ENCODE peak calls at places on chromosomes 6 and 20, in five cellular contexts. M, G, J, L and O are unnamed samples.

GRCh38 chr6:11111769-11112437 is 378 bp upstream of the ERVFRD-1 start:
- DNase-seq in J (no peak), M (no peak), L (no peak), G (no peak), O (no peak)

GRCh38 chr6:27687154-27688013 is 214.5 kb upstream of the ZNF184 start:
- DNase-seq in M (peak; percentile 72), J (peak; percentile 89), G (peak; percentile 84), L (peak; percentile 96), O (no peak)

GRCh38 chr20:33099842-33100538 is 20.5 kb downstream of the BPIFB4 start:
- DNase-seq in G (no peak), J (no peak), L (no peak), M (no peak), O (no peak)

GRCh38 chr6:47252636-47253035 is 57.1 kb downstream of the TNFRSF21 start:
- DNase-seq in L (no peak), J (no peak), M (no peak), G (no peak), O (no peak)

GRCh38 chr6:19297880-19298279 is 539.3 kb upstream of the ID4 start:
- DNase-seq in M (no peak), J (no peak), L (no peak), G (no peak), O (no peak)

GRCh38 chr20:1860446-1860845 is 34.8 kb upstream of the SIRPA start:
- DNase-seq in M (no peak), J (no peak), L (peak; percentile 33), G (no peak), O (no peak)

GRCh38 chr6:88748141-88748540 is 215.3 kb downstream of the RNGTT start:
- DNase-seq in G (no peak), L (no peak), M (no peak), J (no peak), O (no peak)

GRCh38 chr20:15700147-15700765 is 873.0 kb downstream of the KIF16B start:
- DNase-seq in M (no peak), J (no peak), L (no peak), G (no peak), O (no peak)

GRCh38 chr6:130132286-130132701 is 90.5 kb downstream of the SAMD3 start:
- DNase-seq in L (no peak), M (no peak), J (peak; percentile 32), G (no peak), O (no peak)

GRCh38 chr20:20343886-20344381 is 24.0 kb upstream of the INSM1 start:
- DNase-seq in G (no peak), J (no peak), M (no peak), L (no peak), O (no peak)

GRCh38 chr20:5731753-5732366 is 18.3 kb upstream of the SHLD1 start:
- DNase-seq in J (no peak), G (no peak), M (no peak), L (no peak), O (no peak)

GRCh38 chr6:148723484-148723883 is 23.3 kb upstream of the UST start:
- DNase-seq in J (no peak), G (no peak), M (no peak), L (peak; percentile 48), O (peak; percentile 88)

GRCh38 chr6:142297996-142298753 is 3.6 kb upstream of the ADGRG6 start:
- DNase-seq in G (no peak), J (no peak), M (no peak), L (peak; percentile 40), O (peak; percentile 38)

GRCh38 chr6:153024401-153025017 is 22.0 kb upstream of the MTRF1L start:
- DNase-seq in L (no peak), G (no peak), J (peak; percentile 11), M (peak; percentile 5), O (no peak)

GRCh38 chr6:62298745-62299392 is 12.8 kb upstream of the KHDRBS2 start:
- DNase-seq in L (no peak), M (no peak), J (no peak), G (no peak), O (no peak)

GRCh38 chr6:89194559-89194958 is 22.6 kb downstream of the GABRR1 start:
- DNase-seq in L (no peak), J (no peak), M (no peak), G (no peak), O (no peak)

GRCh38 chr20:45969712-45970634 is 2.0 kb downstream of the ZNF335 start:
- DNase-seq in G (no peak), L (peak; percentile 34), J (no peak), M (no peak), O (peak; percentile 32)

GRCh38 chr6:2148748-2149147 is 96.7 kb downstream of the GMDS start:
- DNase-seq in J (no peak), L (no peak), G (no peak), M (no peak), O (no peak)

GRCh38 chr6:117783280-117783679 is 108.0 kb downstream of the NUS1 start:
- DNase-seq in M (no peak), L (no peak), J (no peak), G (no peak), O (no peak)

GRCh38 chr6:101878554-101879276 is 485.2 kb downstream of the GRIK2 start:
- DNase-seq in L (no peak), G (no peak), M (no peak), J (no peak), O (no peak)

GRCh38 chr6:2818593-2818992 is 23.1 kb downstream of the SERPINB1 start:
- DNase-seq in G (no peak), L (peak; percentile 3), M (no peak), J (peak; percentile 30), O (no peak)

GRCh38 chr6:43838276-43839036 is 68.4 kb downstream of the VEGFA start:
- DNase-seq in J (no peak), M (no peak), G (peak; percentile 76), L (peak; percentile 41), O (no peak)

GRCh38 chr6:153976921-153977693 is 61.9 kb upstream of the OPRM1 start:
- DNase-seq in M (no peak), J (no peak), L (peak; percentile 87), G (no peak), O (no peak)

GRCh38 chr20:46544576-46544975 is 5.9 kb downstream of the OCSTAMP start:
- DNase-seq in L (no peak), M (no peak), J (no peak), G (no peak), O (no peak)

GRCh38 chr6:124234806-124235205 is 431.1 kb downstream of the NKAIN2 start:
- DNase-seq in L (no peak), J (no peak), M (no peak), G (no peak), O (no peak)

GRCh38 chr6:93644611-93645010 is 225.3 kb upstream of the EPHA7 start:
- DNase-seq in G (no peak), L (no peak), M (no peak), J (no peak), O (no peak)

GRCh38 chr6:111872521-111873177 is 603 bp downstream of the FYN start:
- DNase-seq in J (peak; percentile 33), G (peak; percentile 75), L (peak; percentile 52), M (peak; percentile 63), O (no peak)

GRCh38 chr6:22294301-22294700 is 2.5 kb downstream of the PRL start:
- DNase-seq in G (no peak), J (no peak), M (no peak), L (no peak), O (no peak)

GRCh38 chr6:89952696-89953095 is 58.4 kb downstream of the GJA10 start:
- DNase-seq in J (no peak), G (no peak), L (no peak), M (no peak), O (peak; percentile 24)